ENCODE peak calls at places on chromosome 10, in seven cellular contexts. M is NB4; G is CD8-positive, alpha-beta T cell; C is AG04450; S is HFFc6; L is cardiac muscle cell; Y is mesothelial cell of epicardium. D is an unnamed sample.
A peak's percentile ranks its signal among the peaks of the same experiment; 100 is the strongest.

GRCh38 chr10:23395017-23395416 is 43.9 kb upstream of the OTUD1 start:
- DNase-seq in M (no peak), G (no peak), C (no peak), S (no peak), L (no peak), Y (no peak), D (no peak)

GRCh38 chr10:114045071-114045737 is 1.5 kb downstream of the ADRB1 start:
- DNase-seq in M (peak; percentile 32), G (peak; percentile 14), C (no peak), S (no peak), L (peak; percentile 52), Y (peak; percentile 62), D (peak; percentile 73)

GRCh38 chr10:682931-683447 is 6.5 kb downstream of the DIP2C start:
- DNase-seq in M (no peak), G (no peak), C (no peak), S (no peak), L (no peak), Y (no peak), D (no peak)

GRCh38 chr10:10914129-10914528 is 103.5 kb upstream of the CELF2 start:
- DNase-seq in M (no peak), G (no peak), C (no peak), S (no peak), L (peak; percentile 65), Y (no peak), D (no peak)

GRCh38 chr10:110737886-110738634 is 93.9 kb downstream of the RBM20 start:
- DNase-seq in M (no peak), G (no peak), C (peak; percentile 13), S (no peak), L (peak; percentile 46), Y (no peak), D (no peak)

GRCh38 chr10:29471483-29471859 is 163.3 kb downstream of the SVIL start:
- DNase-seq in M (peak; percentile 58), G (no peak), C (peak; percentile 44), S (peak; percentile 80), L (no peak), Y (no peak), D (no peak)

GRCh38 chr10:59319854-59320253 is 42.5 kb downstream of the FAM13C start:
- DNase-seq in M (no peak), G (no peak), C (no peak), S (no peak), L (no peak), Y (no peak), D (no peak)

GRCh38 chr10:18523025-18523424 is 128.4 kb downstream of the NSUN6 start:
- DNase-seq in M (no peak), G (no peak), C (no peak), S (no peak), L (no peak), Y (no peak), D (no peak)

GRCh38 chr10:51955696-51956095 is 256.3 kb upstream of the CSTF2T start:
- DNase-seq in M (no peak), G (no peak), C (no peak), S (no peak), L (no peak), Y (no peak), D (no peak)

GRCh38 chr10:78910021-78910420 is 158.7 kb upstream of the ZMIZ1 start:
- DNase-seq in M (no peak), G (no peak), C (no peak), S (no peak), L (no peak), Y (no peak), D (no peak)

GRCh38 chr10:133251388-133252222 is 13.9 kb downstream of the VENTX start:
- DNase-seq in M (no peak), G (no peak), C (no peak), S (no peak), L (no peak), Y (no peak), D (no peak)

GRCh38 chr10:97759157-97759980 is 12.4 kb downstream of the SFRP5 start:
- DNase-seq in M (peak; percentile 69), G (peak; percentile 57), C (peak; percentile 20), S (peak; percentile 37), L (peak; percentile 89), Y (peak; percentile 72), D (peak; percentile 77)

GRCh38 chr10:32166365-32166764 is 110.1 kb upstream of the KIF5B start:
- DNase-seq in M (no peak), G (no peak), C (no peak), S (no peak), L (no peak), Y (no peak), D (no peak)

GRCh38 chr10:13271552-13272163 is 28.2 kb downstream of the PHYH start:
- DNase-seq in M (peak; percentile 34), G (peak; percentile 59), C (no peak), S (no peak), L (peak; percentile 29), Y (no peak), D (peak; percentile 73)

GRCh38 chr10:93806882-93807281 is 49.1 kb downstream of the LGI1 start:
- DNase-seq in M (no peak), G (no peak), C (no peak), S (no peak), L (no peak), Y (no peak), D (no peak)

GRCh38 chr10:130026670-130027456 is 62.8 kb upstream of the EBF3 start:
- DNase-seq in M (no peak), G (no peak), C (no peak), S (no peak), L (no peak), Y (no peak), D (no peak)

GRCh38 chr10:11672836-11673235 is 61.4 kb upstream of the USP6NL start:
- DNase-seq in M (no peak), G (no peak), C (no peak), S (no peak), L (no peak), Y (no peak), D (no peak)

GRCh38 chr10:125911990-125912389 is 15.6 kb downstream of the FANK1 start:
- DNase-seq in M (no peak), G (no peak), C (no peak), S (no peak), L (no peak), Y (no peak), D (no peak)

GRCh38 chr10:70956029-70956759 is 67.8 kb upstream of the PCBD1 start:
- DNase-seq in M (peak; percentile 23), G (no peak), C (no peak), S (no peak), L (no peak), Y (no peak), D (no peak)

GRCh38 chr10:61166065-61166464 is 222.1 kb upstream of the RHOBTB1 start:
- DNase-seq in M (no peak), G (no peak), C (no peak), S (no peak), L (no peak), Y (no peak), D (no peak)
- TF ChIP-seq CTCF in M (no peak), G (no peak), C (no peak), S (no peak), L (no peak), Y (no peak), D (no peak)

GRCh38 chr10:69742928-69743602 is 58.6 kb upstream of the COL13A1 start:
- DNase-seq in M (peak; percentile 53), G (no peak), C (no peak), S (no peak), L (peak; percentile 64), Y (peak; percentile 60), D (no peak)
- TF ChIP-seq CTCF in M (peak; percentile 71), G (no peak), C (peak; percentile 64), S (peak; percentile 69), L (peak; percentile 71), Y (no peak), D (peak; percentile 15)

DNA sequence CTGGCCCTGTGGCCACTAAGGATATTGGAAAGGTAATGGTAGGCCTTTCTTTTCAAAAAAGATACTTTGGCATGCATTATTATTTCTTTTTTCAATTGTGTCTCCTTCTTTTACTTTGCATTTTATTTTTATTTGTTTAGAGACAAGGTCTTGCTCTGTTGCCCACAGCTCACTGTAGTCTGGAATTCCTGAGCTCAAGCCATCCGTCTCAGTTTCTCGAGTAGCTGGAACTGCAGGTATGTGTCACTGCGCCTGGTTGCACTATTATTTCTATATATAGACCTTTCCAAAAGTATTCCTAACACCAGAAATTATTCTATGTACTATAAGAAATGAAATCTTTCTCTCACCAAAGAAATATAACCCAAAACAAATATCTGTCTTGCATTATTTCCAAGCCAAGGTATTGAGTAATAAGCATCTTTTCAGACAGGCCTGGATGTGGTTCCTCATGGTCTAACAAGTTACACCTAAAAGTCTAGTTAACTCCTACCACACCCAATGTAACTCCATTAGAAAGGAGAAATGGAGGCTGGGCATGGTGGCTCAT is 500.8 kb upstream of the ANKRD30A start:
- DNase-seq in M (no peak), G (no peak), C (no peak), S (no peak), L (no peak), Y (no peak), D (no peak)
- TF ChIP-seq CTCF in M (no peak), G (no peak), C (no peak), S (no peak), L (no peak), Y (no peak), D (no peak)

GRCh38 chr10:131870411-131870810 is 30.4 kb upstream of the PPP2R2D start:
- DNase-seq in M (no peak), G (no peak), C (no peak), S (no peak), L (no peak), Y (no peak), D (no peak)
- TF ChIP-seq CTCF in M (no peak), G (no peak), C (no peak), S (no peak), L (no peak), Y (no peak), D (no peak)

GRCh38 chr10:102641880-102642552 is 2.3 kb upstream of the TRIM8 start:
- DNase-seq in M (peak; percentile 99), G (peak; percentile 98), C (peak; percentile 94), S (peak; percentile 95), L (peak; percentile 99), Y (peak; percentile 94), D (peak; percentile 97)
- TF ChIP-seq CTCF in M (no peak), G (no peak), C (no peak), S (no peak), L (no peak), Y (no peak), D (no peak)

DNA sequence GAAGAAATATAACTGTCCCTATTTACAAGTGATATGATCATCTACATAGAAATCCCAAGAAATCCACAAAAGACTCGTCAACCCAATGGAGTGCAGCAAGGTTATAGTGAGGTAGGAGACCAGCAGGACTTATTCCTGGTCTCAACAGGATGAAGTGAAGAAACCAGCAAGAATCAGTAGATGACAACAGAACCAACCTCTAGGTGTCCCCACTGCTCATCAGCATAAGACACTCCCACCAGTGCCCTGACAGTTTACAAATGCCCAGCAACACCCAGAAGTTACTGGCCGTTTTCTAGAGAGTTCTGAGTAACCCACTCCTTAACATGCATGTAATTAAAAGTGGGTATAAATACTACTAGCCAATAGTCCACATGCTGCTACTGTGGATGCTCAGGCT is 470.5 kb upstream of the LRRTM3 start:
- DNase-seq in M (peak; percentile 36), G (no peak), C (no peak), S (no peak), L (no peak), Y (no peak), D (no peak)
- TF ChIP-seq CTCF in M (peak; percentile 18), G (no peak), C (peak; percentile 6), S (no peak), L (no peak), Y (no peak), D (no peak)

GRCh38 chr10:66277481-66277880 is 648.4 kb upstream of the LRRTM3 start:
- DNase-seq in M (no peak), G (no peak), C (no peak), S (no peak), L (no peak), Y (no peak), D (no peak)
- TF ChIP-seq CTCF in M (peak; percentile 27), G (no peak), C (peak; percentile 32), S (no peak), L (no peak), Y (peak; percentile 40), D (no peak)